ENCODE peak calls at places on chromosomes 5 and 9, in ten cellular contexts. One of them, this sample, is unnamed.

GRCh38 chr5:149320791-149321330 is 24.4 kb upstream of the GRPEL2 start:
- DNase-seq in AML-193: no peak
- DNase-seq in putamen: peak
- DNase-seq in trophoblast cell: peak
- DNase-seq in head of caudate nucleus: peak
- DNase-seq in neural progenitor cell: peak
- DNase-seq in A549: peak
- DNase-seq in CD8-positive, alpha-beta T cell: no peak
- DNase-seq in ovary: peak
- DNase-seq in AG08396: peak
- DNase-seq in this sample: peak

GRCh38 chr9:76452839-76453238 is 6.1 kb upstream of the GCNT1 start:
- DNase-seq in AML-193: no peak
- DNase-seq in putamen: no peak
- DNase-seq in trophoblast cell: no peak
- DNase-seq in head of caudate nucleus: no peak
- DNase-seq in neural progenitor cell: no peak
- DNase-seq in A549: no peak
- DNase-seq in CD8-positive, alpha-beta T cell: no peak
- DNase-seq in ovary: no peak
- DNase-seq in AG08396: no peak
- DNase-seq in this sample: peak

GRCh38 chr9:130672466-130672865 is 8.1 kb downstream of the PRDM12 start:
- DNase-seq in AML-193: no peak
- DNase-seq in putamen: no peak
- DNase-seq in trophoblast cell: no peak
- DNase-seq in head of caudate nucleus: no peak
- DNase-seq in neural progenitor cell: no peak
- DNase-seq in A549: no peak
- DNase-seq in CD8-positive, alpha-beta T cell: no peak
- DNase-seq in ovary: no peak
- DNase-seq in AG08396: no peak
- DNase-seq in this sample: no peak

GRCh38 chr9:74577956-74578355 is 80.8 kb downstream of the RORB start:
- DNase-seq in AML-193: peak
- DNase-seq in putamen: no peak
- DNase-seq in trophoblast cell: peak
- DNase-seq in head of caudate nucleus: no peak
- DNase-seq in neural progenitor cell: peak
- DNase-seq in A549: no peak
- DNase-seq in CD8-positive, alpha-beta T cell: no peak
- DNase-seq in ovary: no peak
- DNase-seq in AG08396: peak
- DNase-seq in this sample: peak

GRCh38 chr5:138461343-138462125 is 3.7 kb upstream of the EGR1 start:
- DNase-seq in AML-193: no peak
- DNase-seq in putamen: no peak
- DNase-seq in trophoblast cell: peak
- DNase-seq in head of caudate nucleus: no peak
- DNase-seq in neural progenitor cell: no peak
- DNase-seq in A549: no peak
- DNase-seq in CD8-positive, alpha-beta T cell: no peak
- DNase-seq in ovary: no peak
- DNase-seq in AG08396: peak
- DNase-seq in this sample: peak

GRCh38 chr9:98558575-98558974 is 150.2 kb downstream of the GABBR2 start:
- DNase-seq in AML-193: no peak
- DNase-seq in putamen: no peak
- DNase-seq in trophoblast cell: no peak
- DNase-seq in head of caudate nucleus: no peak
- DNase-seq in neural progenitor cell: no peak
- DNase-seq in A549: no peak
- DNase-seq in CD8-positive, alpha-beta T cell: no peak
- DNase-seq in ovary: no peak
- DNase-seq in AG08396: no peak
- DNase-seq in this sample: peak

GRCh38 chr9:127711831-127712274 is 3.6 kb downstream of the PTRH1 start:
- DNase-seq in AML-193: no peak
- DNase-seq in putamen: no peak
- DNase-seq in trophoblast cell: no peak
- DNase-seq in head of caudate nucleus: no peak
- DNase-seq in neural progenitor cell: peak
- DNase-seq in A549: no peak
- DNase-seq in CD8-positive, alpha-beta T cell: no peak
- DNase-seq in ovary: no peak
- DNase-seq in AG08396: no peak
- DNase-seq in this sample: no peak

GRCh38 chr9:88748566-88749238 is 213.7 kb downstream of the NXNL2 start:
- DNase-seq in AML-193: no peak
- DNase-seq in putamen: no peak
- DNase-seq in trophoblast cell: peak
- DNase-seq in head of caudate nucleus: no peak
- DNase-seq in neural progenitor cell: peak
- DNase-seq in A549: no peak
- DNase-seq in CD8-positive, alpha-beta T cell: no peak
- DNase-seq in ovary: no peak
- DNase-seq in AG08396: peak
- DNase-seq in this sample: peak

GRCh38 chr5:147961208-147961749 is 54.9 kb upstream of the C5orf46 start:
- DNase-seq in AML-193: no peak
- DNase-seq in putamen: no peak
- DNase-seq in trophoblast cell: peak
- DNase-seq in head of caudate nucleus: no peak
- DNase-seq in neural progenitor cell: no peak
- DNase-seq in A549: no peak
- DNase-seq in CD8-positive, alpha-beta T cell: no peak
- DNase-seq in ovary: no peak
- DNase-seq in AG08396: no peak
- DNase-seq in this sample: no peak

GRCh38 chr9:22240619-22241018 is 206.0 kb upstream of the DMRTA1 start:
- DNase-seq in AML-193: no peak
- DNase-seq in putamen: no peak
- DNase-seq in trophoblast cell: peak
- DNase-seq in head of caudate nucleus: no peak
- DNase-seq in neural progenitor cell: no peak
- DNase-seq in A549: no peak
- DNase-seq in CD8-positive, alpha-beta T cell: no peak
- DNase-seq in ovary: no peak
- DNase-seq in AG08396: peak
- DNase-seq in this sample: peak

GRCh38 chr5:143544606-143545005 is 141.1 kb upstream of the NR3C1 start:
- DNase-seq in AML-193: no peak
- DNase-seq in putamen: no peak
- DNase-seq in trophoblast cell: no peak
- DNase-seq in head of caudate nucleus: no peak
- DNase-seq in neural progenitor cell: no peak
- DNase-seq in A549: no peak
- DNase-seq in CD8-positive, alpha-beta T cell: no peak
- DNase-seq in ovary: no peak
- DNase-seq in AG08396: no peak
- DNase-seq in this sample: peak

GRCh38 chr9:109918359-109919163 is 138.6 kb downstream of the PALM2AKAP2 start:
- DNase-seq in AML-193: no peak
- DNase-seq in putamen: peak
- DNase-seq in trophoblast cell: no peak
- DNase-seq in head of caudate nucleus: no peak
- DNase-seq in neural progenitor cell: no peak
- DNase-seq in A549: no peak
- DNase-seq in CD8-positive, alpha-beta T cell: no peak
- DNase-seq in ovary: no peak
- DNase-seq in AG08396: no peak
- DNase-seq in this sample: no peak

GRCh38 chr5:143060018-143060417 is 289.8 kb downstream of the ARHGAP26 start:
- DNase-seq in AML-193: no peak
- DNase-seq in putamen: no peak
- DNase-seq in trophoblast cell: no peak
- DNase-seq in head of caudate nucleus: no peak
- DNase-seq in neural progenitor cell: no peak
- DNase-seq in A549: no peak
- DNase-seq in CD8-positive, alpha-beta T cell: no peak
- DNase-seq in ovary: no peak
- DNase-seq in AG08396: no peak
- DNase-seq in this sample: no peak

GRCh38 chr9:114680266-114681011 is 1.6 kb downstream of the TEX48 start:
- DNase-seq in AML-193: no peak
- DNase-seq in putamen: no peak
- DNase-seq in trophoblast cell: no peak
- DNase-seq in head of caudate nucleus: no peak
- DNase-seq in neural progenitor cell: no peak
- DNase-seq in A549: no peak
- DNase-seq in CD8-positive, alpha-beta T cell: no peak
- DNase-seq in ovary: no peak
- DNase-seq in AG08396: no peak
- DNase-seq in this sample: peak

GRCh38 chr9:8694983-8695588 is 895.5 kb upstream of the DMAC1 start:
- DNase-seq in AML-193: no peak
- DNase-seq in putamen: no peak
- DNase-seq in trophoblast cell: no peak
- DNase-seq in head of caudate nucleus: no peak
- DNase-seq in neural progenitor cell: peak
- DNase-seq in A549: no peak
- DNase-seq in CD8-positive, alpha-beta T cell: no peak
- DNase-seq in ovary: no peak
- DNase-seq in AG08396: no peak
- DNase-seq in this sample: no peak

GRCh38 chr5:33034777-33035176 is 323.7 kb downstream of the NPR3 start:
- DNase-seq in AML-193: no peak
- DNase-seq in putamen: no peak
- DNase-seq in trophoblast cell: no peak
- DNase-seq in head of caudate nucleus: no peak
- DNase-seq in neural progenitor cell: no peak
- DNase-seq in A549: no peak
- DNase-seq in CD8-positive, alpha-beta T cell: no peak
- DNase-seq in ovary: no peak
- DNase-seq in AG08396: no peak
- DNase-seq in this sample: no peak

GRCh38 chr9:121700165-121700830 is 48.9 kb downstream of the DAB2IP start:
- DNase-seq in AML-193: no peak
- DNase-seq in putamen: no peak
- DNase-seq in trophoblast cell: no peak
- DNase-seq in head of caudate nucleus: peak
- DNase-seq in neural progenitor cell: peak
- DNase-seq in A549: peak
- DNase-seq in CD8-positive, alpha-beta T cell: no peak
- DNase-seq in ovary: peak
- DNase-seq in AG08396: peak
- DNase-seq in this sample: peak

GRCh38 chr9:26228273-26228672 is 550.0 kb upstream of the TUSC1 start:
- DNase-seq in AML-193: no peak
- DNase-seq in putamen: no peak
- DNase-seq in trophoblast cell: no peak
- DNase-seq in head of caudate nucleus: no peak
- DNase-seq in neural progenitor cell: no peak
- DNase-seq in A549: no peak
- DNase-seq in CD8-positive, alpha-beta T cell: no peak
- DNase-seq in ovary: no peak
- DNase-seq in AG08396: no peak
- DNase-seq in this sample: peak

GRCh38 chr9:97272072-97272471 is 35.4 kb upstream of the CCDC180 start:
- DNase-seq in AML-193: no peak
- DNase-seq in putamen: no peak
- DNase-seq in trophoblast cell: no peak
- DNase-seq in head of caudate nucleus: no peak
- DNase-seq in neural progenitor cell: no peak
- DNase-seq in A549: no peak
- DNase-seq in CD8-positive, alpha-beta T cell: no peak
- DNase-seq in ovary: no peak
- DNase-seq in AG08396: no peak
- DNase-seq in this sample: no peak

This sample was measured in fibroblast of mammary gland.